ENCODE peak calls at places on chromosome 12, in six cellular contexts. A is H9, K is GM23248, H is PC-3, D is tibial artery, V is mesendoderm. F is an unnamed sample.

GRCh38 chr12:24948816-24949722 is at the start of gene BCAT1:
- DNase-seq in H (no peak), V (peak), A (peak), D (peak), K (peak), F (peak)

GRCh38 chr12:124412646-124413015 is 117.7 kb downstream of the RFLNA start:
- DNase-seq in K (peak), H (no peak), D (no peak), A (no peak), V (no peak), F (no peak)

GRCh38 chr12:89544730-89545184 is 18.9 kb upstream of the POC1B start:
- DNase-seq in D (no peak), V (peak), A (no peak), H (no peak), K (peak), F (peak)

GRCh38 chr12:127150479-127150878 is 1116.5 kb upstream of the TMEM132C start:
- DNase-seq in V (no peak), A (no peak), K (no peak), D (no peak), H (peak), F (no peak)

GRCh38 chr12:3897400-3897910 is 24.3 kb upstream of the PARP11 start:
- DNase-seq in D (no peak), A (no peak), H (no peak), K (no peak), V (no peak), F (no peak)

GRCh38 chr12:68962855-68963455 is 30.0 kb upstream of the CPM start:
- DNase-seq in K (peak), V (no peak), A (no peak), H (no peak), D (no peak), F (no peak)

GRCh38 chr12:113802966-113803828 is 162.9 kb downstream of the RBM19 start:
- DNase-seq in K (no peak), A (no peak), V (no peak), H (no peak), D (no peak), F (no peak)

GRCh38 chr12:100141998-100142850 is 450 bp downstream of the BLTP3B start:
- DNase-seq in H (peak), V (peak), A (peak), K (peak), D (peak), F (peak)

GRCh38 chr12:18750087-18750486 is 12.2 kb downstream of the CAPZA3 start:
- DNase-seq in A (no peak), H (peak), D (no peak), K (peak), V (peak), F (no peak)

GRCh38 chr12:91746976-91747375 is 398.7 kb downstream of the BTG1 start:
- DNase-seq in A (no peak), K (peak), H (no peak), V (no peak), D (no peak), F (no peak)

GRCh38 chr12:70393787-70394519 is 27.9 kb downstream of the KCNMB4 start:
- DNase-seq in K (peak), H (peak), A (no peak), D (no peak), V (no peak), F (no peak)

GRCh38 chr12:102568151-102568815 is 87.9 kb upstream of the IGF1 start:
- DNase-seq in A (no peak), H (no peak), D (no peak), K (no peak), V (no peak), F (no peak)

GRCh38 chr12:31317471-31318397 is 8.2 kb downstream of the SINHCAF start:
- DNase-seq in A (no peak), H (no peak), K (no peak), D (no peak), V (no peak), F (no peak)

GRCh38 chr12:10130042-10130441 is at the start of gene CLEC7A:
- DNase-seq in H (peak), K (no peak), D (no peak), A (no peak), V (no peak), F (no peak)

GRCh38 chr12:32761716-32762115 is 6.0 kb upstream of the YARS2 start:
- DNase-seq in K (no peak), H (no peak), D (no peak), V (no peak), A (no peak), F (no peak)

GRCh38 chr12:41466762-41467270 is 278.7 kb downstream of the PDZRN4 start:
- DNase-seq in V (peak), K (no peak), H (no peak), D (no peak), A (peak), F (no peak)

GRCh38 chr12:117365072-117365616 is 3.7 kb upstream of the NOS1 start:
- DNase-seq in D (no peak), A (no peak), K (no peak), H (no peak), V (no peak), F (no peak)

GRCh38 chr12:107225626-107226025 is 132.3 kb upstream of the CRY1 start:
- DNase-seq in D (no peak), A (peak), K (peak), V (peak), H (peak), F (no peak)

GRCh38 chr12:115094163-115094816 is 410.3 kb upstream of the TBX3 start:
- DNase-seq in K (no peak), D (no peak), V (no peak), A (no peak), H (no peak), F (no peak)

GRCh38 chr12:64531665-64532334 is 78.5 kb upstream of the RASSF3 start:
- DNase-seq in H (no peak), A (peak), V (peak), K (no peak), D (no peak), F (no peak)

GRCh38 chr12:98188649-98189048 is 326.7 kb upstream of the TMPO start:
- DNase-seq in H (peak), K (peak), A (no peak), V (no peak), D (no peak), F (no peak)

GRCh38 chr12:131783915-131784541 is 44.2 kb upstream of the MMP17 start:
- DNase-seq in H (peak), K (peak), D (no peak), V (peak), A (peak), F (no peak)

GRCh38 chr12:132342322-132342721 is 12.9 kb upstream of the GALNT9 start:
- DNase-seq in K (peak), D (no peak), H (peak), V (peak), A (peak), F (peak)

GRCh38 chr12:111330800-111331752 is 37.8 kb downstream of the PHETA1 start:
- DNase-seq in H (peak), V (peak), D (no peak), K (peak), A (no peak), F (peak)

GRCh38 chr12:104604995-104605675 is 148.4 kb downstream of the CHST11 start:
- DNase-seq in K (peak), A (peak), V (peak), H (no peak), D (peak), F (no peak)

GRCh38 chr12:119115296-119115905 is 63.3 kb upstream of the HSPB8 start:
- DNase-seq in V (peak), A (peak), D (no peak), K (peak), H (peak), F (peak)

GRCh38 chr12:46770501-46771183 is 55.2 kb downstream of the SLC38A4 start:
- DNase-seq in H (peak), K (peak), V (peak), D (no peak), A (no peak), F (no peak)

GRCh38 chr12:27511031-27511722 is 12.8 kb upstream of the PPFIBP1 start:
- DNase-seq in D (no peak), H (no peak), K (peak), A (no peak), V (no peak), F (no peak)

GRCh38 chr12:55057466-55057865 is 37.7 kb downstream of the NEUROD4 start:
- DNase-seq in K (no peak), A (no peak), D (no peak), V (peak), H (no peak), F (peak)

GRCh38 chr12:47739297-47739696 is 14.0 kb upstream of the ENDOU start:
- DNase-seq in H (no peak), A (no peak), V (no peak), D (no peak), K (no peak), F (no peak)

GRCh38 chr12:14564336-14564959 is 3.2 kb downstream of the PLBD1 start:
- DNase-seq in H (no peak), V (peak), D (no peak), A (no peak), K (no peak), F (no peak)

GRCh38 chr12:49187184-49187583 is 1.7 kb downstream of the TUBA1A start:
- DNase-seq in H (no peak), D (peak), V (no peak), K (peak), A (no peak), F (no peak)

GRCh38 chr12:108633534-108634224 is at the start of gene SELPLG:
- DNase-seq in D (peak), K (no peak), V (no peak), H (no peak), A (peak), F (no peak)

GRCh38 chr12:110245278-110245868 is 35.7 kb upstream of the ATP2A2 start:
- DNase-seq in K (peak), D (no peak), V (peak), H (peak), A (peak), F (no peak)

GRCh38 chr12:98578392-98578791 is 15.1 kb upstream of the SLC25A3 start:
- DNase-seq in H (no peak), D (no peak), K (no peak), A (no peak), V (no peak), F (no peak)

GRCh38 chr12:97745406-97746101 is 282.9 kb downstream of the RMST start:
- DNase-seq in D (no peak), H (no peak), A (no peak), V (no peak), K (no peak), F (no peak)

GRCh38 chr12:87428701-87429277 is 600.4 kb downstream of the C12orf50 start:
- DNase-seq in V (no peak), A (no peak), D (no peak), H (peak), K (peak), F (no peak)

GRCh38 chr12:8993827-8994226 is 4.5 kb downstream of the KLRG1 start:
- DNase-seq in H (no peak), A (no peak), V (no peak), D (no peak), K (no peak), F (no peak)

GRCh38 chr12:80041691-80042090 is 57.6 kb upstream of the OTOGL start:
- DNase-seq in D (no peak), K (peak), H (peak), A (no peak), V (no peak), F (no peak)
- H3K27ac ChIP-seq in D (peak), K (peak), H (no peak), A (no peak), V (no peak), F (no peak)

GRCh38 chr12:85804663-85805062 is 31.5 kb downstream of the RASSF9 start:
- DNase-seq in A (no peak), V (no peak), K (peak), D (no peak), H (no peak), F (no peak)

GRCh38 chr12:85803231-85803630 is 33.0 kb downstream of the RASSF9 start:
- DNase-seq in D (no peak), V (no peak), H (no peak), A (no peak), K (peak), F (no peak)

GRCh38 chr12:85805654-85806053 is 30.6 kb downstream of the RASSF9 start:
- DNase-seq in K (peak), D (no peak), V (no peak), H (no peak), A (no peak), F (no peak)

GRCh38 chr12:85807681-85808228 is 28.5 kb downstream of the RASSF9 start:
- DNase-seq in K (no peak), V (no peak), A (no peak), D (no peak), H (no peak), F (no peak)

GRCh38 chr12:85803923-85804322 is 32.3 kb downstream of the RASSF9 start:
- DNase-seq in H (no peak), D (no peak), A (no peak), K (no peak), V (no peak), F (no peak)
- H3K27ac ChIP-seq in H (no peak), D (no peak), A (no peak), K (peak), V (no peak), F (no peak)

GRCh38 chr12:52327830-52328500 is 6.8 kb upstream of the KRT83 start:
- DNase-seq in D (no peak), K (no peak), A (no peak), H (no peak), V (no peak), F (no peak)
- H3K27ac ChIP-seq in D (no peak), K (no peak), A (no peak), H (peak), V (no peak), F (no peak)

GRCh38 chr12:1948883-1949282 is 30.4 kb upstream of the CACNA2D4 start:
- DNase-seq in H (no peak), D (no peak), V (no peak), K (no peak), A (peak), F (no peak)

GRCh38 chr12:1947081-1947480 is 28.6 kb upstream of the CACNA2D4 start:
- DNase-seq in V (peak), A (no peak), H (no peak), K (peak), D (no peak), F (no peak)

GRCh38 chr12:1949771-1950470 is 31.5 kb upstream of the CACNA2D4 start:
- DNase-seq in A (peak), K (peak), H (no peak), D (no peak), V (peak), F (no peak)

GRCh38 chr12:1946311-1946710 is 27.9 kb upstream of the CACNA2D4 start:
- DNase-seq in A (no peak), V (no peak), H (no peak), D (no peak), K (no peak), F (no peak)
- H3K27ac ChIP-seq in A (no peak), V (no peak), H (no peak), D (no peak), K (peak), F (no peak)

DNA sequence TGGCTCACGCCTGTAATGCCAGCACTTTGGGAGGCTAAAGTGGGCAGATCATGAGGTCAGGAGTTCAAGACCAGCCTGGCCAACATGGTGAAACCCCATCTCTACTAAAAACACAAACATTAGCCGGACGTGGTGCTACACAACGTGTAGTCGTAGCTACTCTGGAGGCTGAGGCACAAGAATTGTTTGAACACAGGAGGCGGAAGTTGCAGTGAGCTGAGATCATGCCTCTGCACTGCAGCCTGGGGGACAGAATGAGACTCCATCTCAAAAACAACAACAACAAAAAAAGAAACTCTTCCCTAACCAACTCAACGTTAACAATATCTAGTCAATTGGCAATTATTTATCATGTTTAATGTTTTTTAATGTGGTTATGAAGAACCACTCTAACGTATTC is 89.3 kb downstream of the EPS8 start:
- DNase-seq in K (no peak), H (no peak), V (no peak), A (no peak), D (no peak), F (no peak)
- H3K27ac ChIP-seq in K (peak), H (peak), V (no peak), A (no peak), D (peak), F (no peak)

GRCh38 chr12:94229902-94230301 is 81.5 kb downstream of the PLXNC1 start:
- DNase-seq in A (no peak), H (no peak), K (no peak), V (no peak), D (no peak), F (no peak)
- H3K27ac ChIP-seq in A (no peak), H (no peak), K (no peak), V (no peak), D (no peak), F (no peak)

GRCh38 chr12:11830298-11830937 is 180.9 kb downstream of the ETV6 start:
- DNase-seq in D (no peak), H (no peak), V (no peak), K (no peak), A (no peak), F (no peak)
- H3K27ac ChIP-seq in D (peak), H (no peak), V (no peak), K (no peak), A (no peak), F (no peak)

GRCh38 chr12:12735301-12735700 is 18.1 kb downstream of the CDKN1B start:
- DNase-seq in K (no peak), A (no peak), H (no peak), V (no peak), D (no peak), F (no peak)
- H3K27ac ChIP-seq in K (no peak), A (no peak), H (no peak), V (no peak), D (peak), F (no peak)

DNA sequence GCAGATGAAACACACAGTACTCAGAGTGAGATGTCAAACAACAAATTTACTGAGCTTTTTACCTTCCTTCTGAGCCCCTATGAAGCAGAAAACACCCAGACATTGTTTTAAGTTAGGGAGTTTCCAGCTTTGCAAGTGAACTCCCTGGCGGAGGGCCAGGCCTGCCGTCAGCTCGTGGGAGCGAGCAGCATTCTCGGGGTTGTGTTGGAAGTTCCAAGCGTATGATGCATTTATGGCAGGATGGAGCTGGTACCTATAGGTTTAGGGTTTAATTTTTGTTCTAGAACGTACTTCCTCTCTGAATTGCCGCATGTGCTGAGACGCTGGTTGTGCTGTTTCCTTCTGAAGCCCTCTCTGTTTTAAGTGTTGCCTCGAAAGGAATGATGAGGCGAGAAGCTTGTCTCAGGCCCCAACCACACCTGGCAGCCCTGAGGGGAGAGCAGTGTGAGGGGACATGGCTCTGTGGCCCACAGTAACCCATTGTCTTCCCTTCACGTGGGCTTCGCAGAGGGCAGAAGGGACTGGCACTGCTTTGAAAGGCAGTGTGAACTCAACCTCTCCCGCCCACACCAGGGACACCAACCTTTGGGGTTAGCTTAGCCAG is 76.6 kb downstream of the SSPN start:
- DNase-seq in K (peak), H (peak), A (no peak), D (peak), V (no peak), F (no peak)
- H3K27ac ChIP-seq in K (no peak), H (peak), A (no peak), D (no peak), V (no peak), F (no peak)